ENCODE peak calls at places on chromosomes 12 and 14, in eight cellular contexts. L is uterus, K is ovary, H is neuronal stem cell, R is AG09309, B is A549, D is pancreas, C is HAP-1. P is an unnamed sample.

GRCh38 chr12:47987411-47988072 is 16.7 kb downstream of the COL2A1 start:
- DNase-seq in L (no peak), K (no peak), H (no peak), R (no peak), B (no peak), D (peak), C (no peak), P (no peak)

GRCh38 chr12:39935275-39935674 is 170.6 kb downstream of the SLC2A13 start:
- DNase-seq in L (no peak), K (no peak), H (no peak), R (no peak), B (no peak), D (no peak), C (no peak), P (no peak)

GRCh38 chr12:12784911-12785814 is at the start of gene APOLD1:
- DNase-seq in L (peak), K (no peak), H (no peak), R (no peak), B (no peak), D (no peak), C (no peak), P (peak)

GRCh38 chr12:110640275-110641025 is 26.5 kb downstream of the TCTN1 start:
- DNase-seq in L (no peak), K (no peak), H (no peak), R (no peak), B (no peak), D (no peak), C (no peak), P (no peak)

GRCh38 chr12:108597559-108598471 is at the start of gene TMEM119:
- DNase-seq in L (peak), K (no peak), H (no peak), R (peak), B (no peak), D (no peak), C (no peak), P (no peak)

GRCh38 chr12:77122236-77122635 is 56.9 kb upstream of the E2F7 start:
- DNase-seq in L (no peak), K (no peak), H (no peak), R (peak), B (no peak), D (no peak), C (no peak), P (no peak)

GRCh38 chr12:67426067-67426466 is 156.9 kb downstream of the CAND1 start:
- DNase-seq in L (no peak), K (no peak), H (no peak), R (peak), B (no peak), D (no peak), C (peak), P (peak)

GRCh38 chr14:30558675-30559555 is at the start of gene G2E3:
- DNase-seq in L (peak), K (peak), H (peak), R (no peak), B (peak), D (peak), C (peak), P (peak)

GRCh38 chr14:48792376-48793024 is 793.7 kb downstream of the RPS29 start:
- DNase-seq in L (no peak), K (no peak), H (no peak), R (no peak), B (no peak), D (no peak), C (no peak), P (peak)

GRCh38 chr14:28754209-28754985 is 12.2 kb upstream of the FOXG1 start:
- DNase-seq in L (no peak), K (no peak), H (no peak), R (no peak), B (peak), D (no peak), C (peak), P (peak)

GRCh38 chr12:97404549-97404948 is 58.1 kb upstream of the RMST start:
- DNase-seq in L (no peak), K (no peak), H (peak), R (no peak), B (peak), D (no peak), C (peak), P (peak)

GRCh38 chr12:131726-132465 is 65.3 kb downstream of the IQSEC3 start:
- DNase-seq in L (no peak), K (no peak), H (no peak), R (no peak), B (no peak), D (no peak), C (no peak), P (no peak)

GRCh38 chr12:32789911-32790310 is 34.2 kb upstream of the YARS2 start:
- DNase-seq in L (no peak), K (no peak), H (no peak), R (no peak), B (no peak), D (no peak), C (no peak), P (no peak)

GRCh38 chr12:121232977-121233627 is 23.2 kb downstream of the P2RX4 start:
- DNase-seq in L (no peak), K (no peak), H (no peak), R (no peak), B (no peak), D (no peak), C (no peak), P (no peak)

GRCh38 chr14:74582910-74583581 is 29.0 kb downstream of the LTBP2 start:
- DNase-seq in L (no peak), K (peak), H (no peak), R (no peak), B (no peak), D (peak), C (no peak), P (no peak)

GRCh38 chr12:105523164-105524057 is 192.9 kb downstream of the C12orf75 start:
- DNase-seq in L (peak), K (peak), H (peak), R (peak), B (no peak), D (no peak), C (no peak), P (no peak)